ENCODE peak calls at places on chromosome 3, in eight cellular contexts. E, C, X, V, U, Y, D and F are unnamed samples.

GRCh38 chr3:69368129-69368741 is 17.7 kb downstream of the FRMD4B start:
- DNase-seq in E (no peak), C (no peak), X (no peak), V (no peak), U (no peak), Y (no peak), D (no peak), F (peak)

GRCh38 chr3:116393199-116393598 is 52.1 kb downstream of the LSAMP start:
- DNase-seq in E (no peak), C (no peak), X (no peak), V (no peak), U (no peak), Y (no peak), D (no peak), F (no peak)

GRCh38 chr3:19888428-19889152 is 45.4 kb downstream of the EFHB start:
- DNase-seq in E (peak), C (no peak), X (no peak), V (no peak), U (no peak), Y (no peak), D (no peak), F (no peak)

GRCh38 chr3:187909871-187910270 is 164.6 kb upstream of the BCL6 start:
- DNase-seq in E (no peak), C (peak), X (no peak), V (no peak), U (no peak), Y (no peak), D (no peak), F (no peak)

GRCh38 chr3:61908344-61908743 is 347.0 kb downstream of the PTPRG start:
- DNase-seq in E (no peak), C (peak), X (no peak), V (no peak), U (no peak), Y (no peak), D (no peak), F (no peak)

GRCh38 chr3:105791134-105791533 is 77.7 kb downstream of the CBLB start:
- DNase-seq in E (peak), C (peak), X (no peak), V (no peak), U (no peak), Y (no peak), D (no peak), F (no peak)

GRCh38 chr3:165642761-165643432 is 194.3 kb downstream of the BCHE start:
- DNase-seq in E (peak), C (peak), X (no peak), V (peak), U (no peak), Y (no peak), D (no peak), F (no peak)

GRCh38 chr3:112846764-112847163 is at the start of gene CD200R1L:
- DNase-seq in E (no peak), C (no peak), X (no peak), V (no peak), U (no peak), Y (no peak), D (no peak), F (no peak)

GRCh38 chr3:43859766-43860165 is 169.0 kb downstream of the ABHD5 start:
- DNase-seq in E (no peak), C (no peak), X (no peak), V (no peak), U (no peak), Y (no peak), D (no peak), F (no peak)

GRCh38 chr3:28575100-28575747 is 226.6 kb upstream of the AZI2 start:
- DNase-seq in E (peak), C (no peak), X (no peak), V (no peak), U (peak), Y (no peak), D (no peak), F (no peak)

GRCh38 chr3:134049676-134050075 is 20.0 kb upstream of the SLCO2A1 start:
- DNase-seq in E (no peak), C (no peak), X (no peak), V (no peak), U (no peak), Y (no peak), D (no peak), F (no peak)

GRCh38 chr3:87674397-87675161 is 384.2 kb downstream of the CGGBP1 start:
- DNase-seq in E (no peak), C (no peak), X (no peak), V (no peak), U (no peak), Y (no peak), D (no peak), F (peak)

GRCh38 chr3:126126811-126127431 is 43.0 kb upstream of the SLC41A3 start:
- DNase-seq in E (no peak), C (no peak), X (no peak), V (no peak), U (no peak), Y (no peak), D (no peak), F (no peak)

GRCh38 chr3:64612916-64613526 is 74.8 kb downstream of the ADAMTS9 start:
- DNase-seq in E (peak), C (peak), X (no peak), V (no peak), U (no peak), Y (no peak), D (no peak), F (no peak)

GRCh38 chr3:142210144-142210543 is 15.2 kb downstream of the GK5 start:
- DNase-seq in E (peak), C (no peak), X (no peak), V (no peak), U (no peak), Y (no peak), D (no peak), F (no peak)

GRCh38 chr3:87088366-87088983 is 97.5 kb upstream of the VGLL3 start:
- DNase-seq in E (no peak), C (no peak), X (no peak), V (no peak), U (peak), Y (no peak), D (no peak), F (no peak)

GRCh38 chr3:184321666-184322065 is 7.3 kb downstream of the EIF4G1 start:
- DNase-seq in E (no peak), C (no peak), X (no peak), V (no peak), U (no peak), Y (no peak), D (no peak), F (no peak)

GRCh38 chr3:142151828-142152227 is 2.5 kb upstream of the TFDP2 start:
- DNase-seq in E (no peak), C (no peak), X (no peak), V (no peak), U (no peak), Y (no peak), D (no peak), F (no peak)

GRCh38 chr3:123119802-123120201 is 53.0 kb downstream of the PDIA5 start:
- DNase-seq in E (peak), C (no peak), X (no peak), V (no peak), U (no peak), Y (no peak), D (no peak), F (no peak)

GRCh38 chr3:11498174-11498573 is 145.5 kb downstream of the VGLL4 start:
- DNase-seq in E (no peak), C (no peak), X (no peak), V (no peak), U (no peak), Y (no peak), D (no peak), F (no peak)

GRCh38 chr3:25568525-25569078 is 96.1 kb downstream of the TOP2B start:
- DNase-seq in E (no peak), C (no peak), X (no peak), V (no peak), U (no peak), Y (no peak), D (no peak), F (no peak)

GRCh38 chr3:79380581-79380980 is 387.2 kb downstream of the ROBO1 start:
- DNase-seq in E (no peak), C (peak), X (no peak), V (no peak), U (no peak), Y (no peak), D (no peak), F (no peak)

GRCh38 chr3:119800844-119801243 is 18.9 kb downstream of the NR1I2 start:
- DNase-seq in E (no peak), C (no peak), X (no peak), V (no peak), U (no peak), Y (no peak), D (no peak), F (no peak)

GRCh38 chr3:177777699-177778098 is 580.4 kb upstream of the TBL1XR1 start:
- DNase-seq in E (peak), C (peak), X (peak), V (peak), U (peak), Y (peak), D (no peak), F (peak)

GRCh38 chr3:138440596-138440995 is 6.2 kb downstream of the ESYT3 start:
- DNase-seq in E (no peak), C (peak), X (no peak), V (no peak), U (no peak), Y (no peak), D (no peak), F (no peak)

GRCh38 chr3:182258538-182259177 is 534.6 kb upstream of the ATP11B start:
- DNase-seq in E (peak), C (peak), X (no peak), V (peak), U (no peak), Y (no peak), D (no peak), F (no peak)

GRCh38 chr3:36075491-36075890 is 304.8 kb upstream of the STAC start:
- DNase-seq in E (peak), C (peak), X (no peak), V (no peak), U (no peak), Y (no peak), D (no peak), F (no peak)

GRCh38 chr3:114408763-114409162 is 114.9 kb downstream of the TIGIT start:
- DNase-seq in E (peak), C (peak), X (no peak), V (no peak), U (no peak), Y (no peak), D (no peak), F (no peak)

GRCh38 chr3:161291191-161291901 is 70.2 kb downstream of the NMD3 start:
- DNase-seq in E (peak), C (no peak), X (no peak), V (peak), U (no peak), Y (no peak), D (no peak), F (no peak)

GRCh38 chr3:7306900-7307299 is 446.0 kb downstream of the GRM7 start:
- DNase-seq in E (peak), C (no peak), X (no peak), V (no peak), U (no peak), Y (no peak), D (no peak), F (no peak)

GRCh38 chr3:14947105-14947885 is at the start of gene NR2C2:
- DNase-seq in E (peak), C (peak), X (peak), V (peak), U (peak), Y (peak), D (peak), F (peak)

GRCh38 chr3:127784283-127784682 is 38.0 kb downstream of the MGLL start:
- DNase-seq in E (no peak), C (no peak), X (no peak), V (no peak), U (no peak), Y (no peak), D (no peak), F (no peak)

GRCh38 chr3:32220006-32220405 is 18.5 kb upstream of the CMTM8 start:
- DNase-seq in E (peak), C (peak), X (no peak), V (no peak), U (no peak), Y (no peak), D (no peak), F (no peak)

GRCh38 chr3:158532099-158532734 is 38.8 kb upstream of the MLF1 start:
- DNase-seq in E (peak), C (peak), X (no peak), V (peak), U (peak), Y (no peak), D (no peak), F (no peak)

GRCh38 chr3:174776123-174776522 is 83.0 kb upstream of the NAALADL2 start:
- DNase-seq in E (no peak), C (peak), X (no peak), V (no peak), U (no peak), Y (no peak), D (no peak), F (no peak)

GRCh38 chr3:123329636-123330340 is 119.1 kb downstream of the ADCY5 start:
- DNase-seq in E (no peak), C (no peak), X (no peak), V (no peak), U (no peak), Y (no peak), D (no peak), F (no peak)

GRCh38 chr3:42508562-42508961 is 6.1 kb downstream of the VIPR1 start:
- DNase-seq in E (no peak), C (no peak), X (no peak), V (no peak), U (no peak), Y (no peak), D (no peak), F (no peak)